ENCODE peak calls at places on chromosomes 7 and 10, in five cellular contexts. F, I, L, H and J are unnamed samples.

GRCh38 chr10:76017733-76018433 is 586.5 kb downstream of the LRMDA start:
- DNase-seq in H (no peak), I (no peak), L (no peak), F (no peak), J (no peak)

GRCh38 chr7:105011771-105012502 is 2.1 kb upstream of the KMT2E start:
- DNase-seq in L (no peak), I (no peak), H (no peak), F (no peak), J (no peak)

GRCh38 chr10:68332259-68333057 is at the start of gene PBLD:
- DNase-seq in H (peak), I (peak), L (no peak), F (peak), J (peak)

GRCh38 chr10:20891338-20891714 is 5.8 kb downstream of the NEBL start:
- DNase-seq in H (no peak), L (no peak), F (no peak), I (peak), J (no peak)

GRCh38 chr10:51206471-51206870 is 132.2 kb downstream of the PRKG1 start:
- DNase-seq in H (no peak), I (no peak), F (no peak), L (no peak), J (no peak)

GRCh38 chr10:78594938-78595645 is 473.7 kb upstream of the ZMIZ1 start:
- DNase-seq in H (no peak), F (no peak), L (no peak), I (no peak), J (no peak)

GRCh38 chr10:43679509-43679908 is 30.8 kb upstream of the ZNF32 start:
- DNase-seq in I (no peak), H (no peak), F (no peak), L (no peak), J (no peak)

GRCh38 chr7:45662540-45663166 is 88.5 kb downstream of the ADCY1 start:
- DNase-seq in L (no peak), F (no peak), I (no peak), H (no peak), J (no peak)

GRCh38 chr10:78849731-78850130 is 219.0 kb upstream of the ZMIZ1 start:
- DNase-seq in I (no peak), H (no peak), L (no peak), F (no peak), J (no peak)

GRCh38 chr7:143511593-143512047 is 33.9 kb downstream of the TAS2R41 start:
- DNase-seq in I (no peak), F (no peak), H (no peak), L (no peak), J (no peak)

GRCh38 chr7:120927454-120928103 is 23.0 kb upstream of the ING3 start:
- DNase-seq in F (no peak), H (no peak), L (no peak), I (no peak), J (no peak)

GRCh38 chr7:50721160-50721559 is 61.5 kb downstream of the GRB10 start:
- DNase-seq in I (no peak), L (no peak), H (no peak), F (no peak), J (peak)

GRCh38 chr10:115747811-115748210 is 525.2 kb downstream of the GFRA1 start:
- DNase-seq in F (no peak), I (no peak), L (no peak), H (no peak), J (no peak)

GRCh38 chr7:80593869-80594587 is 44.4 kb upstream of the CD36 start:
- DNase-seq in I (peak), L (no peak), H (no peak), F (no peak), J (no peak)

GRCh38 chr7:8274589-8274988 is 12.6 kb upstream of the ICA1 start:
- DNase-seq in H (no peak), F (no peak), L (no peak), I (peak), J (peak)

GRCh38 chr10:79335094-79335469 is 12.2 kb upstream of the PPIF start:
- DNase-seq in I (no peak), F (no peak), H (no peak), L (no peak), J (no peak)

GRCh38 chr7:136953386-136953785 is 84.9 kb downstream of the CHRM2 start:
- DNase-seq in I (peak), F (peak), L (no peak), H (peak), J (no peak)

GRCh38 chr7:31917256-31917655 is 153.0 kb downstream of the PDE1C start:
- DNase-seq in L (no peak), H (peak), F (no peak), I (no peak), J (no peak)

GRCh38 chr7:34158754-34159153 is 253.4 kb downstream of the BMPER start:
- DNase-seq in F (no peak), H (no peak), L (no peak), I (no peak), J (no peak)

GRCh38 chr10:44786451-44786850 is 124.7 kb upstream of the TMEM72 start:
- DNase-seq in L (no peak), I (peak), F (peak), H (no peak), J (no peak)

GRCh38 chr10:51804861-51805260 is 105.5 kb upstream of the CSTF2T start:
- DNase-seq in I (peak), F (peak), L (no peak), H (peak), J (peak)

GRCh38 chr10:103564799-103565365 is 71.4 kb downstream of the NEURL1 start:
- DNase-seq in F (no peak), H (peak), L (no peak), I (peak), J (no peak)

GRCh38 chr10:97659589-97659988 is 19.1 kb downstream of the PI4K2A start:
- DNase-seq in I (peak), L (no peak), F (no peak), H (no peak), J (no peak)

GRCh38 chr7:35248576-35249536 is 5.0 kb downstream of the TBX20 start:
- DNase-seq in F (no peak), H (peak), I (no peak), L (no peak), J (no peak)

GRCh38 chr10:102713483-102713813 is 749 bp downstream of the ARL3 start:
- DNase-seq in H (no peak), F (no peak), I (no peak), L (peak), J (no peak)

GRCh38 chr10:116742367-116743265 is at the start of gene HSPA12A:
- DNase-seq in H (peak), I (peak), L (peak), F (peak), J (peak)

DNA sequence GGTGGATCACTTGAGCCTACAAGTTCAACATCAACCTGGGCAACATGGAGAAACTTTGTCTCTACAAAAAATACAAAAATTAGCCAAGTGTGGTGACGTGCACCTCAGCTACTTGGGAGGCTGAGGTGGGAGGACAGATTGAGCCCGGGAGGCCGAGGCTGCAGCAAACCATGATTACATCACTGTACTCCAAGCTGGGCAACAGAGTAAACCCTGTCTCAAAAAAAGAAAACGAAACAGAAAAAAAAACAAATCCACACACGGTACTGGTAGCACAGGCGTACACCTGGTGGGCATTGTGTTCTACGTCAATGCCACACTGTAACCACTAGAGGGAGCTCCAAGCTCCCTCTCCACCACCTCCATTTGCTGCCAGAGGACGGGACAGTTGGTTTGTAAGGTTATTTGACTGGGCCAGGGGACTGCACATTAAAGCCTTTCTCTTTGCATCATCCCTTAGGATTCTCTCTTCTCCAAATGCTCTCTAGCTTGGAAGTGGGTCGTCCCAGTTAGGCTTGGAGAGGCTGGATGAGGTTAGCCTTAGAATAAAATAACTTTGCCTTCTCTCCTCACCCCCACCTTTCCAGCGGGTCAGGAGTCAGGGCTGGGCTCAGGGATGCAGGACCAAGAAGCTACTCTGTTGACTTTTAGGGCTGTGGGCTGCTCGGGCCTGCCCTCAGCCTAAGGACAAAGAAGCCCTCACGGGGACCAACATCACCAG is 130.8 kb downstream of the SORBS1 start:
- DNase-seq in L (peak), I (peak), F (peak), H (peak), J (peak)
- TF ChIP-seq CTCF in L (peak), I (peak), F (peak), H (peak), J (peak)

GRCh38 chr7:77370606-77371005 is 45.5 kb downstream of the GSAP start:
- DNase-seq in F (no peak), L (no peak), H (no peak), I (no peak), J (no peak)

GRCh38 chr7:77367976-77368375 is 48.2 kb downstream of the GSAP start:
- DNase-seq in L (no peak), I (no peak), H (no peak), F (no peak), J (no peak)

DNA sequence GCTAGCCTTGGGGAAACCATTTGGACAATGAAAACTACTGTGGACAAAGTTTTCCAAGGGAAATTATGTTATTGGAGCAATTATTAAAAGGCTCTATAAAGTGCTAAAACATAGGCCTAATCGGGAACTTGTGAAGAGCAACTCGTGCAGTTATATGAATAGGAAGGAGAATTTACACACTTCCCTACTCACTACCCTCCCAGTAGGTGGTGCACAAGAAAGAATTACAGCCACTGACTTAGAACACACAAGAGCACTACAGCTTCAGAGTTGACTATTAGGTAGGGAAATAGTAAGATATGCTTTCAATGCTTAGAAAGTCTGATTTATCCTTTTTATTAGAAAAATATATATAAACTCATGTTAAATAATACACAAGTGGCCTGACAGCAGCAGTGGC is 47.2 kb downstream of the GSAP start:
- DNase-seq in L (peak), F (no peak), H (peak), I (peak), J (no peak)
- TF ChIP-seq CTCF in L (peak), F (peak), H (peak), I (peak), J (no peak)

DNA sequence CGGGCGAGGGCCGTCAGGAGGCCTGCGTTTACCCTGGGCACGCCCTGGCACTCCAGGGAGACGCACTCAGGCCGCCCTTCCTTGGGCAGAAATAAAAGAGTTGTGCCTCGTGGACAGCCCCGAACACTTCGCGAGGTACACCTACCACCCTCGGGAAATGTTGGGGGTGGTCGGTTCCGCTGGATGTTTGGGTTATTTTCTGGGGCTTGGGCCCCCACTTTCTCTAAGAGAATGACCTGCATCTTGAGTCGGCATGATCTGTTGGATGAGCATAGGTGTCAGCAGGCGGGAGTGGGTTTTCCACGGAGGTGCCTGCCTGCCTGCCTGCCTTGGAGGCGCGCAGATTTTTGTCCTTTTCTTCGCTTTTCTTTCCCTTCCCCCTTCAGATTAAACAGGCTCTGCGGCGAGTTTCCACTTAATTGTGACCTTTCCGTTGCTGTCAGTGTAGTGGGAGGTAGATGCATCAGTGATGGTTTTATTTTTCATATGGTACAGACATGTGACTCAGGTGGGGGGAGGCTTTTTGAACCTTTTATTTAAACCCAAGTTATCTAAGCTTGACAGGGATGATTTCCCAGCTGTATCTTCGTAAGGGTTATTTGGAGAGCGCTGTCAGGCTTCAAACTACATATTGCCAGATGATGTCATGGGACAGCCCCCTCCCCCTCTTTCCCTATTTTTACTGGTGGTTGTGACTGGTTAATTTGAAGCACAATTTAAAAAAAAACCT is 659 bp downstream of the HECTD2 start:
- DNase-seq in I (peak), F (no peak), L (no peak), H (peak), J (peak)
- TF ChIP-seq CTCF in I (no peak), F (peak), L (no peak), H (peak), J (no peak)

GRCh38 chr7:1674161-1675035 is 4.3 kb downstream of the ELFN1 start:
- DNase-seq in L (no peak), H (no peak), I (no peak), F (no peak), J (no peak)
- TF ChIP-seq CTCF in L (no peak), H (no peak), I (no peak), F (no peak), J (no peak)